ENCODE peak calls at places on chromosomes 12 and 14, in five cellular contexts. T is PC-3, Q is hepatocyte, D is GM23248, U is neural progenitor cell. F is an unnamed sample.

GRCh38 chr12:27780612-27781408 is 774 bp upstream of the MANSC4 start:
- DNase-seq in D (peak; percentile 64), Q (peak; percentile 13), T (peak; percentile 93), U (peak; percentile 41), F (peak; percentile 71)

GRCh38 chr14:37056473-37056872 is 115.9 kb downstream of the SLC25A21 start:
- DNase-seq in Q (no peak), D (peak; percentile 79), U (no peak), T (peak; percentile 19), F (no peak)

GRCh38 chr12:48979602-48980388 is 1.7 kb downstream of the WNT1 start:
- DNase-seq in T (no peak), D (peak; percentile 42), Q (no peak), U (peak; percentile 56), F (no peak)

GRCh38 chr12:2163172-2163927 is 110.6 kb downstream of the CACNA1C start:
- DNase-seq in T (no peak), U (no peak), D (peak; percentile 96), Q (peak; percentile 44), F (no peak)

GRCh38 chr12:124520258-124520657 is 47.2 kb downstream of the NCOR2 start:
- DNase-seq in T (peak; percentile 87), Q (no peak), U (no peak), D (peak; percentile 32), F (no peak)

GRCh38 chr14:68649461-68650189 is 143.2 kb downstream of the ZFP36L1 start:
- DNase-seq in D (peak; percentile 37), U (no peak), T (no peak), Q (no peak), F (no peak)

GRCh38 chr12:6036509-6036908 is 88.0 kb downstream of the VWF start:
- DNase-seq in U (no peak), Q (no peak), D (no peak), T (no peak), F (no peak)

GRCh38 chr14:96239759-96240158 is 16.3 kb upstream of the BDKRB1 start:
- DNase-seq in T (no peak), D (no peak), Q (peak; percentile 80), U (no peak), F (no peak)

GRCh38 chr14:20757963-20758362 is 10.2 kb upstream of the EDDM3B start:
- DNase-seq in U (peak; percentile 25), D (no peak), T (no peak), Q (peak; percentile 26), F (peak; percentile 20)

GRCh38 chr14:104445832-104446381 is 133.7 kb upstream of the C14orf180 start:
- DNase-seq in Q (no peak), U (no peak), T (no peak), D (no peak), F (no peak)

GRCh38 chr12:25018146-25018545 is 69.2 kb upstream of the BCAT1 start:
- DNase-seq in D (no peak), T (no peak), U (no peak), Q (no peak), F (peak; percentile 70)

GRCh38 chr12:93698307-93699092 is 21.3 kb downstream of the CRADD start:
- DNase-seq in Q (no peak), T (peak; percentile 42), U (no peak), D (peak; percentile 40), F (no peak)

GRCh38 chr14:80638620-80639215 is 302.8 kb downstream of the CEP128 start:
- DNase-seq in T (peak; percentile 96), Q (no peak), U (no peak), D (peak; percentile 80), F (no peak)

GRCh38 chr14:100045687-100046344 is 19.4 kb upstream of the EVL start:
- DNase-seq in T (no peak), U (peak; percentile 32), Q (no peak), D (peak; percentile 22), F (no peak)

GRCh38 chr14:68473050-68473449 is 319.8 kb downstream of the ZFP36L1 start:
- DNase-seq in D (no peak), T (no peak), Q (no peak), U (no peak), F (peak; percentile 14)

DNA sequence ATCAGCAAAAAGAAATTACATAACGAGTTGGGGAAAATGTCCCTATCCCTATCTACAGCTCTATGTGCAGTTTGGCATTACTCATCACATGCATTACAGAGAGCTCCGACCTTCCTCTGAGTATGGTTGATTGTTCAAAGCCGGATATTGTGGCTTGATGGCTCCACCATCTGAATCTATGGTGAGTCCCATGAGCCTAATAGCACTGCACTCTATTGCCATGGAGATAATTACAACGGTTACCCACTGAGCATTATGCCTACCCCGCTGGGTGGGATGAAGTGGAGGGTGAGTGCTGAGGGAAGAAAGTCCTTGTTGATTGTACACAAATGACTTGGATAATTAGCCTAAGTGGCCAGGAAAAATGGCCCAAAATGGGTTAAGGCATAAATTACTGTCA is 800.5 kb downstream of the NRXN3 start:
- DNase-seq in T (peak; percentile 19), U (peak; percentile 31), D (no peak), Q (no peak), F (no peak)
- TF ChIP-seq EZH2phosphoT487 in T (no peak), U (no peak), D (no peak), Q (no peak), F (no peak)

GRCh38 chr14:55706893-55707292 is 126.9 kb downstream of the KTN1 start:
- DNase-seq in D (peak; percentile 45), U (no peak), T (peak; percentile 60), Q (no peak), F (no peak)

GRCh38 chr14:55705651-55706340 is 125.8 kb downstream of the KTN1 start:
- DNase-seq in Q (peak; percentile 71), D (no peak), U (no peak), T (peak; percentile 68), F (no peak)

GRCh38 chr14:55706341-55706684 is 126.3 kb downstream of the KTN1 start:
- DNase-seq in Q (no peak), U (no peak), D (no peak), T (no peak), F (no peak)

GRCh38 chr14:55704654-55705053 is 124.6 kb downstream of the KTN1 start:
- DNase-seq in Q (no peak), U (no peak), T (no peak), D (no peak), F (no peak)

DNA sequence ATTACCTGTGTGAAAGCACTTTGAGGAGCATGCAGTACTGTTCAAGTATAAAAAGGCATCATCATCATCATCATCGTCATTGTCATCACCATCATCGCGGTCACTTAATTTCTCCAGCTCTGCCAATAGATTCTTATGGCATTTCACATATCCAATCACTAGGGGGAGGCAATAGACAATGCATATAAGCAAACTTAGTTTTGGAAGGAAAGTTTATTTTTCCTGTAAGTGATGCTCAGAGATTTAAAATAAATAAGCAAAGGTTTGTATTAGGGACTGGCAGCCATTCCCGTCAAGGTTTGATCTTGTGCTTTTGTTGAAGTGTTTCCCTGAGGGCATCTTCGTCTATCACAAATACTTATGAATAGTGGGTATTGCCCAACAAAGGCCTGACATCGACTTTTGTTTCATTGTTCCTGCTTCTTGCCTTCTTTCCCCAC is 127.4 kb downstream of the KTN1 start:
- DNase-seq in D (peak; percentile 78), Q (peak; percentile 61), U (peak; percentile 46), T (peak; percentile 91), F (peak; percentile 4)
- H3K4me2 ChIP-seq in D (no peak overlapping the region), Q (no peak overlapping the region), U (no peak overlapping the region), T (peak overlapping the region; percentile 5), F (no peak overlapping the region)

GRCh38 chr12:112333030-112333429 is 49.2 kb downstream of the HECTD4 start:
- DNase-seq in T (no peak), Q (no peak), U (no peak), D (no peak), F (no peak)
- H3K79me2 ChIP-seq in T (peaks cover 2% of the 10 kb centered on the region), Q (peaks cover 93% of the 10 kb centered on the region), U (peaks cover 10% of the 10 kb centered on the region), D (peaks cover 83% of the 10 kb centered on the region), F (no peaks in the 10 kb centered on the region)

DNA sequence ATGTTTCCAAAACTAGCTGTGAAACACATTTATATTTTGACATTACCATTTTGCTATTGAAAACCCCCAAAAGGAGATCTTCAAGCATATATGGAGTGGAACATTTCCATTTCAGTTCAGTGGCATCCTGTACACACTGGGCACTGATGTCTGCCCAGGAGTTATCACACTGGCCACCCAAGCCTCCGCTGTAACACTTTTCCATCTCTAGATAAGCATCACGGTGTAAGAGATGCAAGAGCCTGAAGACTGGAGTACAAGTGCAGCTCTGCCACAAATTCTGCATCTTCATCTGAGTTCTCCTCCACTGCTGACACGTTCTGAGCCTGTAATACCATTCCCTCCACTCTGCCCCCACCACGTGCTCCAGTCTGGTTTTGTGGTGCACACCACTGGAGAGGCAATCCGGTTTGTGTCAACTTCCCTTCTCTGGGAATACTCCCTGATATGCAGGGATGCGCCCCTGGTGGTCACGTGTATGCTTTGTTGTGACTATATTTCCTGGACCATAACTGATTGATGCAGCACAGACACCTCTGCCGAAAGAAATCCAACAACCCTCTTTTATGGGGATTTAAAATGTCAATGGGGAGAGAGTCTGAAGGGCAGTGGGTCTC is 12.7 kb downstream of the SPTLC2 start:
- DNase-seq in U (no peak), T (peak; percentile 35), Q (no peak), D (no peak), F (no peak)
- TF ChIP-seq EZH2phosphoT487 in U (no peak), T (no peak), Q (no peak), D (no peak), F (no peak)

DNA sequence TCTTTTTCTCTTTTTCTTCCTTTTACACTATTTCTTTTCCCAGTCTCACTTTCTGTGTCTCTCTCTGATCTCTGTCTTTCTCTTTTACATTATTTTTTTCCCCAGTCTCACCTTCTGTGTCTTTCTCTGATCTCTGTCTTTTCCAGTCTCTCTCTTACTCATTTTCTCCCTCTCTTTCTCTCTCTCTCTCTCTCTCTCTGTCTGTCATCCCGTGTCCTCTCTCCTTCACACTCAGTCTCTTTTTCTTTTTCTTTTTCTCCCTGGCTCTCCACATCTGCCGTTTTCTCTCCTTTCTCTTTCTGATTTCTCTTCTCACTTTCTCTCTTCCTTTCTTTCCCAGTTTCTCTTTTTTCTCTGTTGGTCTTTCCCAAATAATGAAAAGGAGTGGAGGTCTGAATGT is 22.3 kb downstream of the DHRS4L2 start:
- DNase-seq in D (no peak), T (no peak), Q (no peak), U (no peak), F (no peak)
- H3K4me2 ChIP-seq in D (no peak overlapping the region), T (peak overlapping the region; percentile 13), Q (no peak overlapping the region), U (peak overlapping the region; percentile 27), F (peak overlapping the region; percentile 50)

GRCh38 chr12:11664101-11664500 is 14.6 kb downstream of the ETV6 start:
- DNase-seq in T (no peak), U (no peak), D (no peak), Q (no peak), F (no peak)
- H3K79me2 ChIP-seq in T (no peaks in the 10 kb centered on the region), U (peaks cover 6% of the 10 kb centered on the region), D (peaks cover 100% of the 10 kb centered on the region), Q (peaks cover 93% of the 10 kb centered on the region), F (peaks cover 14% of the 10 kb centered on the region)

GRCh38 chr12:114692558-114693531 is 8.9 kb upstream of the TBX3 start:
- DNase-seq in U (peak; percentile 60), T (peak; percentile 72), D (peak; percentile 71), Q (peak; percentile 80), F (no peak)
- TF ChIP-seq EZH2phosphoT487 in U (peak; percentile 96), T (no peak), D (no peak), Q (no peak), F (no peak)

F was measured in OCI-LY7.